ENCODE peak calls at places on chromosomes 1 and 21, in nine cellular contexts. Y is GM12865, L is BJ, R is HFF-Myc, F is fibroblast of mammary gland, W is esophagus squamous epithelium, A is HL-60, V is brain microvascular endothelial cell, E is AG04450. G is an unnamed sample.

GRCh38 chr1:150162862-150163706 is 13.4 kb downstream of the PLEKHO1 start:
- DNase-seq in Y (peak), L (peak), R (peak), F (peak), W (peak), A (peak), V (peak), E (peak), G (peak)

GRCh38 chr21:44057960-44058651 is 46.0 kb downstream of the TRAPPC10 start:
- DNase-seq in Y (no peak), L (no peak), R (no peak), F (no peak), W (no peak), A (no peak), V (no peak), E (no peak), G (no peak)

GRCh38 chr1:225877570-225877969 is 4.6 kb downstream of the TMEM63A start:
- DNase-seq in Y (peak), L (no peak), R (no peak), F (peak), W (no peak), A (no peak), V (peak), E (no peak), G (peak)

GRCh38 chr1:204495078-204495753 is 611 bp upstream of the PIK3C2B start:
- DNase-seq in Y (no peak), L (no peak), R (no peak), F (no peak), W (no peak), A (no peak), V (no peak), E (no peak), G (no peak)

GRCh38 chr21:37268186-37268503 is 1.0 kb upstream of the VPS26C start:
- DNase-seq in Y (no peak), L (no peak), R (no peak), F (no peak), W (no peak), A (no peak), V (no peak), E (no peak), G (no peak)

GRCh38 chr1:228155596-228156517 is 6.1 kb downstream of the GJC2 start:
- DNase-seq in Y (no peak), L (no peak), R (no peak), F (no peak), W (no peak), A (no peak), V (no peak), E (no peak), G (no peak)

GRCh38 chr1:51454554-51454953 is 64.5 kb downstream of the EPS15 start:
- DNase-seq in Y (no peak), L (no peak), R (no peak), F (no peak), W (no peak), A (no peak), V (no peak), E (no peak), G (no peak)

GRCh38 chr1:21124846-21125245 is 51.9 kb downstream of the EIF4G3 start:
- DNase-seq in Y (no peak), L (peak), R (no peak), F (peak), W (no peak), A (no peak), V (no peak), E (peak), G (peak)

GRCh38 chr1:240126821-240127220 is 35.1 kb downstream of the FMN2 start:
- DNase-seq in Y (no peak), L (no peak), R (no peak), F (peak), W (no peak), A (no peak), V (peak), E (no peak), G (no peak)

GRCh38 chr1:28927442-28928305 is 13.3 kb downstream of the EPB41 start:
- DNase-seq in Y (peak), L (peak), R (no peak), F (peak), W (no peak), A (no peak), V (no peak), E (no peak), G (peak)

GRCh38 chr1:172935062-172935592 is 115.6 kb downstream of the TNFSF18 start:
- DNase-seq in Y (no peak), L (no peak), R (no peak), F (peak), W (no peak), A (no peak), V (no peak), E (no peak), G (no peak)

GRCh38 chr1:31733389-31734219 is 29.8 kb upstream of the COL16A1 start:
- DNase-seq in Y (no peak), L (no peak), R (no peak), F (no peak), W (no peak), A (no peak), V (no peak), E (no peak), G (no peak)

GRCh38 chr1:50936321-50936720 is 23.7 kb downstream of the FAF1 start:
- DNase-seq in Y (no peak), L (no peak), R (no peak), F (peak), W (no peak), A (no peak), V (no peak), E (no peak), G (no peak)

GRCh38 chr1:50959303-50959912 is 659 bp downstream of the FAF1 start:
- DNase-seq in Y (peak), L (no peak), R (no peak), F (peak), W (no peak), A (no peak), V (peak), E (no peak), G (peak)

GRCh38 chr1:183956559-183957188 is 80.9 kb downstream of the COLGALT2 start:
- DNase-seq in Y (peak), L (peak), R (peak), F (peak), W (no peak), A (peak), V (peak), E (peak), G (peak)

GRCh38 chr1:47635111-47635510 is 197.3 kb downstream of the FOXD2 start:
- DNase-seq in Y (no peak), L (no peak), R (no peak), F (no peak), W (no peak), A (no peak), V (no peak), E (no peak), G (no peak)

GRCh38 chr1:185912504-185912903 is 178.3 kb downstream of the HMCN1 start:
- DNase-seq in Y (no peak), L (no peak), R (no peak), F (no peak), W (no peak), A (no peak), V (no peak), E (no peak), G (no peak)

GRCh38 chr1:6601865-6602668 is 602 bp downstream of the KLHL21 start:
- DNase-seq in Y (peak), L (no peak), R (no peak), F (peak), W (no peak), A (no peak), V (no peak), E (no peak), G (no peak)

GRCh38 chr1:20483833-20484525 is 2.0 kb downstream of the CAMK2N1 start:
- DNase-seq in Y (no peak), L (no peak), R (no peak), F (no peak), W (no peak), A (no peak), V (no peak), E (no peak), G (no peak)

GRCh38 chr1:68359045-68359444 is 90.7 kb downstream of the RPE65 start:
- DNase-seq in Y (no peak), L (no peak), R (no peak), F (peak), W (no peak), A (no peak), V (no peak), E (no peak), G (peak)

GRCh38 chr1:20405051-20405754 is 80.8 kb downstream of the CAMK2N1 start:
- DNase-seq in Y (no peak), L (no peak), R (no peak), F (no peak), W (no peak), A (no peak), V (no peak), E (no peak), G (no peak)

GRCh38 chr1:206419783-206420182 is 50.5 kb upstream of the IKBKE start:
- DNase-seq in Y (no peak), L (peak), R (no peak), F (no peak), W (no peak), A (no peak), V (peak), E (no peak), G (no peak)

GRCh38 chr1:235632538-235633219 is 16.9 kb downstream of the GNG4 start:
- DNase-seq in Y (peak), L (no peak), R (no peak), F (peak), W (no peak), A (no peak), V (peak), E (no peak), G (peak)

GRCh38 chr1:185483647-185484450 is 166.8 kb upstream of the IVNS1ABP start:
- DNase-seq in Y (no peak), L (peak), R (peak), F (peak), W (no peak), A (peak), V (peak), E (peak), G (peak)

GRCh38 chr21:39336457-39337008 is 12.4 kb downstream of the HMGN1 start:
- DNase-seq in Y (no peak), L (no peak), R (no peak), F (no peak), W (no peak), A (no peak), V (no peak), E (no peak), G (no peak)

GRCh38 chr1:109050228-109050995 is 8.5 kb upstream of the WDR47 start:
- DNase-seq in Y (no peak), L (no peak), R (no peak), F (no peak), W (no peak), A (no peak), V (no peak), E (no peak), G (no peak)

GRCh38 chr1:55505326-55505725 is 290.2 kb upstream of the USP24 start:
- DNase-seq in Y (no peak), L (no peak), R (no peak), F (no peak), W (no peak), A (no peak), V (no peak), E (no peak), G (no peak)

GRCh38 chr1:231618588-231619256 is 7.9 kb upstream of the DISC1 start:
- DNase-seq in Y (no peak), L (no peak), R (no peak), F (no peak), W (no peak), A (no peak), V (no peak), E (no peak), G (no peak)

GRCh38 chr1:163692266-163692665 is 370.5 kb downstream of the NUF2 start:
- DNase-seq in Y (no peak), L (no peak), R (no peak), F (no peak), W (no peak), A (no peak), V (no peak), E (no peak), G (no peak)

GRCh38 chr1:236691348-236691747 is 5.0 kb downstream of the ACTN2 start:
- DNase-seq in Y (no peak), L (no peak), R (no peak), F (no peak), W (no peak), A (no peak), V (no peak), E (no peak), G (no peak)

GRCh38 chr1:31703431-31704260 is at the start of gene COL16A1:
- DNase-seq in Y (no peak), L (no peak), R (no peak), F (peak), W (no peak), A (no peak), V (no peak), E (no peak), G (peak)

GRCh38 chr1:3366181-3367051 is 88.0 kb upstream of the ARHGEF16 start:
- DNase-seq in Y (no peak), L (no peak), R (no peak), F (peak), W (no peak), A (no peak), V (peak), E (no peak), G (peak)

GRCh38 chr21:32770514-32771133 is 931 bp downstream of the PAXBP1 start:
- DNase-seq in Y (peak), L (no peak), R (no peak), F (peak), W (no peak), A (no peak), V (peak), E (no peak), G (peak)
- TF ChIP-seq CTCF in Y (no peak), L (no peak), R (no peak), F (no peak), W (no peak), A (no peak), V (peak), E (no peak), G (no peak)

GRCh38 chr1:220881918-220882891 is 3.0 kb downstream of the HLX start:
- DNase-seq in Y (no peak), L (no peak), R (no peak), F (peak), W (no peak), A (peak), V (no peak), E (no peak), G (peak)
- H3K4me3 ChIP-seq in Y (no peak), L (no peak), R (no peak), F (no peak), W (no peak), A (peak), V (no peak), E (peak), G (peak)

DNA sequence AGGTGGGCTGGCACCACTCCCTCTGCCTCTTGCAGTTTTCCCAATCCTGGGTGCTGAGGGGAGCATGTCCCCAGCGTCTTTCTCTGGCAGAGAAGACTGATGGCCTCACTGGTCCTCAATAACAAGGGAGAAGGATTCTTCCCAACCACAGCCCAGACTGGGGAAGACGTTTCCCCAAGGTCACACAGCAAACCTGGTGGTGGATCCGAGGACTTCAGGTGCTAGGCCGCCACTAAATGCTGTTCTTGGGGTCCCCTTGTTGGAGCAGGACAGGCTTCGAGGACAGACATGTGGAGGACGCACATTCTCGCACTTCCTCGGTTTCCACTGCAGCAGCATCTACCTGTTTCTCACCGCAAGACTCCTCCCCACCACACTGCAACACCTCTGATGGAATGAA is 30.9 kb upstream of the PAX7 start:
- DNase-seq in Y (no peak), L (no peak), R (no peak), F (no peak), W (no peak), A (no peak), V (no peak), E (no peak), G (no peak)
- TF ChIP-seq CTCF in Y (peak), L (no peak), R (no peak), F (peak), W (no peak), A (no peak), V (peak), E (no peak), G (no peak)

GRCh38 chr1:112960381-112960780 is 4.4 kb upstream of the SLC16A1 start:
- DNase-seq in Y (no peak), L (no peak), R (no peak), F (no peak), W (no peak), A (no peak), V (no peak), E (no peak), G (no peak)

GRCh38 chr1:112961072-112961471 is 5.1 kb upstream of the SLC16A1 start:
- DNase-seq in Y (no peak), L (no peak), R (no peak), F (no peak), W (no peak), A (no peak), V (no peak), E (no peak), G (no peak)

DNA sequence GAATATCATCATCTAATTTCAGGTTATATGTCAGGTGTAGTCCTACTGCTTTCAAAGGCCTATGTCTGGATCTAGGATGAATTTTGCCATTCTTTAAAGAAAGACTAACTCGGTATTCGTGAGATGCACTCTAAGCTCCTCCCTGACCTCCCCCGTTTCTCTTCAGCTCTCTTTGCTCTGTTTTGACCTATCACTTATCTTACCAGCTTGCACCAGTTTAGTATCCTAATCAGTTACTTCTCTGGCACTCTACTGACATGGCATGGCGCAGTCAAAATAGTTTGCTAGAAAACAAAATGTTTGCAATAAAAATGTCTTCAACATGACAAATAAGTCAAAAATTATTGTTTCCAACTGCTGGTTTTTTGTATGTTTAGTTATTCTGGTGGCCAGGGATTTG is 8.4 kb upstream of the SLC16A1 start:
- DNase-seq in Y (no peak), L (no peak), R (no peak), F (no peak), W (no peak), A (no peak), V (no peak), E (no peak), G (no peak)
- H3K4me3 ChIP-seq in Y (no peak), L (no peak), R (no peak), F (no peak), W (no peak), A (no peak), V (no peak), E (no peak), G (no peak)

DNA sequence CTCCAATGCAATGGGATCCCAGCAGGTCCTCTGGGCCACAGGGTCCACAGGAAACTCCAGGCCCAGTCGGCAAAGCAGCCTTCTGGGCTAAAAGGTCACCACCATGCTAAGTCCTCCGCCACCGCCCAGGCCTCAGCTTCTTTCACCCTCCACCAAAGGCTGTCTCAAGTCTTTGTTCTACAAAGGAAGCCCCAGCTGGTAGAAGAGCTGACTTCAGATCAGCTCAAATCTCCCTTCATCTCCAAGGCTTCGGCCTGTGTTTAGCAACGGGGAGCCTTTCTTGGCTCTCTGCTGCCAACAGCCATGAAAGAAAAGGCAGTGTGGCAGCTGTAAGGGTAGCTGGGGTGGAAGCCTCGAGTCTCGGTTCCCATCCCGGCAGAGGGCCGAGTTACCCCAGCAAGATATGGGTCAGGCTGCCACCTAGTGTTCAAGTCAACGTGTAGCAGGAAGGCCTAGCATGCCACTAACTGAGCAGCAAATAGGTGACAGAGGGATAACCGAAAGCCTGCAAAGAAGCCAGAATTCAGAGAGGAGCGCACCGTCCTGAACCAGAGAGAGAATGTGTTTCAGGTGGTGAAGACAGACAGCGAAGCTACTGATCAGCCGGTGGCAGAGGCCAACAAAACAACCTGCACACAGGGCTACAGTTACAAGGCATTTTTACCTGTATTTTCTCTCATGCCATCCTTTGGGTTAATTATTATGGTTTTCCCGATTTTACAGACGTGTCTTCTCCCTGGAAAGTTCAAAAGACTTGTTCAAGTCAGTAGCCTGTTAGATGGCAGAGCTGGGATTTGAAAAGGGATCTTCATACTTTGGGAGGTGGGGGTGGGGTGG is 26.8 kb upstream of the CRNN start:
- DNase-seq in Y (peak), L (no peak), R (peak), F (peak), W (no peak), A (peak), V (peak), E (no peak), G (peak)
- TF ChIP-seq CTCF in Y (peak), L (peak), R (peak), F (peak), W (peak), A (peak), V (peak), E (peak), G (peak)

GRCh38 chr1:201944639-201945038 is 1.7 kb downstream of the LMOD1 start:
- DNase-seq in Y (no peak), L (no peak), R (no peak), F (no peak), W (no peak), A (no peak), V (no peak), E (no peak), G (no peak)
- H3K4me3 ChIP-seq in Y (no peak), L (peak), R (no peak), F (peak), W (peak), A (no peak), V (no peak), E (peak), G (peak)

GRCh38 chr1:34419662-34420061 is 243.0 kb downstream of the C1orf94 start:
- DNase-seq in Y (peak), L (no peak), R (peak), F (no peak), W (no peak), A (no peak), V (no peak), E (no peak), G (no peak)
- TF ChIP-seq CTCF in Y (peak), L (peak), R (peak), F (no peak), W (no peak), A (no peak), V (no peak), E (peak), G (peak)

GRCh38 chr1:166470465-166470864 is 303.7 kb upstream of the FAM78B start:
- DNase-seq in Y (no peak), L (no peak), R (no peak), F (peak), W (no peak), A (no peak), V (no peak), E (no peak), G (no peak)
- H3K4me3 ChIP-seq in Y (no peak), L (no peak), R (no peak), F (no peak), W (no peak), A (no peak), V (no peak), E (no peak), G (no peak)